ENCODE peak calls at places on chromosomes 7 and 10, in four cellular contexts. V, B, U and D are unnamed samples.

GRCh38 chr10:100749309-100750217 is 4.2 kb downstream of the PAX2 start:
- DNase-seq in V (no peak), B (no peak), U (no peak), D (no peak)

GRCh38 chr7:93914581-93915066 is 6.9 kb upstream of the GNG11 start:
- DNase-seq in V (no peak), B (no peak), U (no peak), D (no peak)

GRCh38 chr7:101108330-101108857 is 18.5 kb upstream of the SERPINE1 start:
- DNase-seq in V (no peak), B (no peak), U (no peak), D (no peak)

GRCh38 chr10:114902151-114902550 is 35.8 kb upstream of the TRUB1 start:
- DNase-seq in V (no peak), B (no peak), U (no peak), D (no peak)

GRCh38 chr7:188174-188573 is 4.2 kb upstream of the FAM20C start:
- DNase-seq in V (no peak), B (no peak), U (no peak), D (no peak)

GRCh38 chr10:77504870-77505257 is 132.7 kb downstream of the KCNMA1 start:
- DNase-seq in V (no peak), B (no peak), U (no peak), D (peak; percentile 74)

GRCh38 chr10:132396495-132397035 is 435 bp upstream of the PWWP2B start:
- DNase-seq in V (no peak), B (peak; percentile 74), U (no peak), D (no peak)

GRCh38 chr7:92833766-92834605 is 2.4 kb downstream of the CDK6 start:
- DNase-seq in V (no peak), B (peak; percentile 60), U (peak; percentile 92), D (peak; percentile 67)

GRCh38 chr7:152520861-152521302 is 85.1 kb upstream of the KMT2C start:
- DNase-seq in V (no peak), B (no peak), U (no peak), D (no peak)

GRCh38 chr10:70145666-70146488 is 623 bp downstream of the TYSND1 start:
- DNase-seq in V (no peak), B (peak; percentile 64), U (peak; percentile 65), D (peak; percentile 66)

GRCh38 chr7:113389247-113389646 is 270.9 kb upstream of the SMIM30 start:
- DNase-seq in V (no peak), B (no peak), U (no peak), D (no peak)

GRCh38 chr10:121330528-121330927 is 267.7 kb downstream of the FGFR2 start:
- DNase-seq in V (no peak), B (no peak), U (no peak), D (no peak)

GRCh38 chr10:106908225-106908624 is 256.3 kb downstream of the SORCS1 start:
- DNase-seq in V (no peak), B (no peak), U (no peak), D (no peak)

GRCh38 chr7:155484483-155485399 is 26.8 kb downstream of the EN2 start:
- DNase-seq in V (no peak), B (no peak), U (no peak), D (no peak)

GRCh38 chr10:86267286-86268195 is 99.1 kb downstream of the GRID1 start:
- DNase-seq in V (no peak), B (no peak), U (no peak), D (peak; percentile 69)

GRCh38 chr7:23654508-23654907 is 25.5 kb upstream of the FAM221A start:
- DNase-seq in V (no peak), B (no peak), U (peak; percentile 40), D (no peak)

GRCh38 chr7:87877641-87878040 is 1.3 kb downstream of the DBF4 start:
- DNase-seq in V (no peak), B (no peak), U (no peak), D (no peak)

GRCh38 chr7:30920584-30921539 is 9.2 kb downstream of the AQP1 start:
- DNase-seq in V (no peak), B (no peak), U (no peak), D (no peak)

GRCh38 chr10:85510682-85511081 is 855.9 kb downstream of the GRID1 start:
- DNase-seq in V (no peak), B (no peak), U (no peak), D (no peak)

GRCh38 chr10:112247791-112248190 is 35.4 kb upstream of the TECTB start:
- DNase-seq in V (no peak), B (no peak), U (no peak), D (no peak)

GRCh38 chr10:132411561-132412253 is 14.7 kb downstream of the PWWP2B start:
- DNase-seq in V (no peak), B (no peak), U (peak; percentile 74), D (no peak)

GRCh38 chr7:155796381-155797261 is 15.6 kb downstream of the SHH start:
- DNase-seq in V (no peak), B (peak; percentile 67), U (peak; percentile 63), D (no peak)

GRCh38 chr7:1555813-1556540 is at the start of gene TMEM184A:
- DNase-seq in V (no peak), B (no peak), U (peak; percentile 92), D (no peak)

GRCh38 chr7:84256481-84256880 is 61.9 kb upstream of the SEMA3A start:
- DNase-seq in V (no peak), B (no peak), U (no peak), D (no peak)

GRCh38 chr7:2288503-2288902 is 25.7 kb downstream of the SNX8 start:
- DNase-seq in V (no peak), B (no peak), U (no peak), D (no peak)

GRCh38 chr10:132107947-132108877 is 42.5 kb downstream of the JAKMIP3 start:
- DNase-seq in V (no peak), B (peak; percentile 1), U (no peak), D (no peak)

GRCh38 chr10:79604294-79604693 is 6.4 kb upstream of the SFTPA1 start:
- DNase-seq in V (no peak), B (no peak), U (no peak), D (no peak)

GRCh38 chr10:95896066-95896850 is 11.5 kb upstream of the CC2D2B start:
- DNase-seq in V (no peak), B (no peak), U (no peak), D (no peak)

GRCh38 chr10:26855186-26855585 is 5.6 kb downstream of the ABI1 start:
- DNase-seq in V (no peak), B (no peak), U (no peak), D (no peak)

GRCh38 chr7:63072806-63073205 is 925.8 kb upstream of the ZNF722 start:
- DNase-seq in V (no peak), B (no peak), U (no peak), D (no peak)

GRCh38 chr7:11726251-11727155 is 105.5 kb downstream of the THSD7A start:
- DNase-seq in V (no peak), B (no peak), U (no peak), D (no peak)

GRCh38 chr7:158612546-158612945 is 24.9 kb upstream of the PTPRN2 start:
- DNase-seq in V (no peak), B (no peak), U (no peak), D (peak; percentile 19)

GRCh38 chr7:70432567-70433001 is 699.4 kb upstream of the GALNT17 start:
- DNase-seq in V (no peak), B (no peak), U (no peak), D (no peak)

GRCh38 chr10:14302035-14302434 is 28.7 kb downstream of the FRMD4A start:
- DNase-seq in V (no peak), B (no peak), U (no peak), D (no peak)

GRCh38 chr7:121761399-121761798 is 111.6 kb upstream of the PTPRZ1 start:
- DNase-seq in V (no peak), B (no peak), U (no peak), D (no peak)

GRCh38 chr10:117004238-117004626 is 755 bp downstream of the SHTN1 start:
- DNase-seq in V (no peak), B (no peak), U (no peak), D (no peak)
- H3K27ac ChIP-seq in V (peak overlapping the region; percentile 98), B (no peak overlapping the region), U (peak overlapping the region; percentile 91), D (peak overlapping the region; percentile 95)

GRCh38 chr7:28685660-28686417 is 272.3 kb downstream of the TRIL start:
- DNase-seq in V (peak; percentile 92), B (no peak), U (peak; percentile 90), D (peak; percentile 89)
- H3K27ac ChIP-seq in V (peak overlapping the region; percentile 98), B (no peak overlapping the region), U (peak overlapping the region; percentile 56), D (peak overlapping the region; percentile 91)

GRCh38 chr10:31675726-31676125 is 252.9 kb downstream of the ARHGAP12 start:
- DNase-seq in V (no peak), B (no peak), U (no peak), D (no peak)

GRCh38 chr10:31679931-31680330 is 248.7 kb downstream of the ARHGAP12 start:
- DNase-seq in V (no peak), B (no peak), U (no peak), D (no peak)

GRCh38 chr10:31678573-31679122 is 250.0 kb downstream of the ARHGAP12 start:
- DNase-seq in V (no peak), B (no peak), U (no peak), D (no peak)

GRCh38 chr10:31678139-31678536 is 250.5 kb downstream of the ARHGAP12 start:
- DNase-seq in V (no peak), B (no peak), U (no peak), D (no peak)

GRCh38 chr10:31677198-31678138 is 251.2 kb downstream of the ARHGAP12 start:
- DNase-seq in V (no peak), B (no peak), U (no peak), D (no peak)
- H3K27ac ChIP-seq in V (no peak overlapping the region), B (no peak overlapping the region), U (no peak overlapping the region), D (no peak overlapping the region)

DNA sequence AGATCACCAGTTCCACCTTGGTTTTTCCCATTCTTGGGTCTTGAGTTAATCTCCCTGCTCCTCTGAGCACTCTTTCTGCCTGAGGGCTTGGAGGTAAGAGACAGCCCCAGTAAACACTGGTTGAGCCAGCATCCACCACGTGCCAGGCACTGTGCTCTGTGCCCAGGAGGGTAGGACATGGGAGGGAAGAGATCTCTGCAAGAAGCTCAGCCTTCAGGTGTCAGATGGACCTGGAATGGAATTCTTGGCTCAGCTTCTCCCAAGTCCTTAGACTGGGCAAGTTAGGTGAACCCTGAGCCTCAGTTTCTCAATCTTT is 2.5 kb downstream of the ZYX start:
- DNase-seq in V (no peak), B (no peak), U (no peak), D (no peak)
- H3K27ac ChIP-seq in V (no peak overlapping the region), B (peak overlapping the region; percentile 47), U (no peak overlapping the region), D (no peak overlapping the region)

DNA sequence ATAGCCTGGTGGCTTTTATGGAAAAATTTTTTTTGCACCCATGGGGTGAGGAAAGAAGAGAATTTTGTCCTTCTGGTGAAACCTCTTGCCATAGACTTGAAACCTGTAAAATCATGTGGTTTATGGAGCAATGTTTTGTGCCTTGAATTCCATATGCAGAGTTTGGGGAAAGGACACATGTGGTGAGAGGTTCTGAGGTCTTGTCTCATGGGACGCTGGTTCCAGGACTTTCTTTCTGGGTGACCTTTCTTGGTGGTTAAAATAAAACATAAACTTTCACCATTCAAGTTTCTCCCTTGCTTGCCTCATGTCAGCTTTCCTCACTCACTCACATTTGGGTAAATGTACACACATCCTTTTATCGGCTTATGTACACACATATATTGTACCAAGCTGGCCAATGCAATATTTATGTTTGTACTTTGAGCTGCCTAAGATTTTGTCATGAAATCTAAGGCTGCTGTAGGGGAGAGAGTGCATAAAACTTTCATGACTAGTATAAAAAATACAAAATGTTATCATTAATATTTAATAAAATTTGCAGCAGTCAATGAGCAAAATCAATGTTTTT is 144.9 kb upstream of the CELF2 start:
- DNase-seq in V (no peak), B (no peak), U (no peak), D (no peak)
- H3K27ac ChIP-seq in V (no peak overlapping the region), B (no peak overlapping the region), U (no peak overlapping the region), D (no peak overlapping the region)